ENCODE peak calls at places on chromosomes 16 and 17, in eight cellular contexts. One of them, this sample, is unnamed.

GRCh38 chr16:84406006-84406963 is 37.9 kb downstream of the ATP2C2 start:
- DNase-seq in GM23338: peak; percentile 30
- DNase-seq in endothelial cell of umbilical vein: no peak
- DNase-seq in stomach: no peak
- DNase-seq in upper lobe of left lung: no peak
- DNase-seq in breast epithelium: no peak
- DNase-seq in transverse colon: no peak
- DNase-seq in HCT116: no peak
- DNase-seq in this sample: no peak

GRCh38 chr16:2178321-2179106 is 17.9 kb downstream of the CASKIN1 start:
- DNase-seq in transverse colon: no peak
- DNase-seq in endothelial cell of umbilical vein: peak; percentile 44
- DNase-seq in GM23338: peak; percentile 89
- DNase-seq in HCT116: no peak
- DNase-seq in upper lobe of left lung: no peak
- DNase-seq in breast epithelium: no peak
- DNase-seq in stomach: no peak
- DNase-seq in this sample: no peak

GRCh38 chr16:84478172-84478948 is 26.1 kb downstream of the MEAK7 start:
- DNase-seq in HCT116: no peak
- DNase-seq in GM23338: no peak
- DNase-seq in stomach: peak; percentile 14
- DNase-seq in upper lobe of left lung: peak; percentile 8
- DNase-seq in breast epithelium: no peak
- DNase-seq in transverse colon: no peak
- DNase-seq in endothelial cell of umbilical vein: no peak
- DNase-seq in this sample: peak; percentile 0

GRCh38 chr16:57355898-57356414 is 2.6 kb upstream of the CCL22 start:
- DNase-seq in HCT116: no peak
- DNase-seq in stomach: peak; percentile 4
- DNase-seq in breast epithelium: no peak
- DNase-seq in endothelial cell of umbilical vein: no peak
- DNase-seq in upper lobe of left lung: no peak
- DNase-seq in transverse colon: no peak
- DNase-seq in GM23338: no peak
- DNase-seq in this sample: no peak

GRCh38 chr17:61009619-61010018 is 332.0 kb downstream of the BCAS3 start:
- DNase-seq in endothelial cell of umbilical vein: peak; percentile 9
- DNase-seq in transverse colon: no peak
- DNase-seq in HCT116: no peak
- DNase-seq in GM23338: no peak
- DNase-seq in stomach: no peak
- DNase-seq in upper lobe of left lung: no peak
- DNase-seq in breast epithelium: no peak
- DNase-seq in this sample: no peak

GRCh38 chr17:39151680-39152058 is 232 bp upstream of the PLXDC1 start:
- DNase-seq in breast epithelium: no peak
- DNase-seq in stomach: no peak
- DNase-seq in upper lobe of left lung: no peak
- DNase-seq in GM23338: no peak
- DNase-seq in endothelial cell of umbilical vein: no peak
- DNase-seq in transverse colon: no peak
- DNase-seq in HCT116: no peak
- DNase-seq in this sample: no peak

GRCh38 chr17:75516619-75517276 is 420 bp downstream of the TSEN54 start:
- DNase-seq in GM23338: peak; percentile 46
- DNase-seq in transverse colon: peak; percentile 41
- DNase-seq in breast epithelium: no peak
- DNase-seq in upper lobe of left lung: no peak
- DNase-seq in HCT116: no peak
- DNase-seq in endothelial cell of umbilical vein: no peak
- DNase-seq in stomach: no peak
- DNase-seq in this sample: peak; percentile 29

GRCh38 chr17:56324676-56325075 is 171.4 kb downstream of the ANKFN1 start:
- DNase-seq in transverse colon: no peak
- DNase-seq in GM23338: no peak
- DNase-seq in upper lobe of left lung: no peak
- DNase-seq in breast epithelium: no peak
- DNase-seq in HCT116: no peak
- DNase-seq in stomach: no peak
- DNase-seq in endothelial cell of umbilical vein: no peak
- DNase-seq in this sample: no peak

GRCh38 chr17:33049781-33050414 is 58.3 kb downstream of the SPACA3 start:
- DNase-seq in HCT116: peak; percentile 31
- DNase-seq in GM23338: peak; percentile 78
- DNase-seq in breast epithelium: no peak
- DNase-seq in stomach: peak; percentile 62
- DNase-seq in endothelial cell of umbilical vein: peak; percentile 32
- DNase-seq in upper lobe of left lung: no peak
- DNase-seq in transverse colon: peak; percentile 60
- DNase-seq in this sample: peak; percentile 1

GRCh38 chr17:42748906-42749798 is 4.3 kb upstream of the EZH1 start:
- DNase-seq in endothelial cell of umbilical vein: no peak
- DNase-seq in transverse colon: no peak
- DNase-seq in breast epithelium: no peak
- DNase-seq in upper lobe of left lung: no peak
- DNase-seq in stomach: peak; percentile 31
- DNase-seq in HCT116: no peak
- DNase-seq in GM23338: no peak
- DNase-seq in this sample: no peak

GRCh38 chr17:75511610-75512575 is 3.4 kb downstream of the CASKIN2 start:
- DNase-seq in GM23338: no peak
- DNase-seq in breast epithelium: no peak
- DNase-seq in HCT116: no peak
- DNase-seq in stomach: peak; percentile 87
- DNase-seq in transverse colon: no peak
- DNase-seq in endothelial cell of umbilical vein: no peak
- DNase-seq in upper lobe of left lung: peak; percentile 94
- DNase-seq in this sample: no peak

GRCh38 chr16:85912271-85912974 is 13.5 kb downstream of the IRF8 start:
- DNase-seq in upper lobe of left lung: no peak
- DNase-seq in GM23338: no peak
- DNase-seq in stomach: no peak
- DNase-seq in HCT116: no peak
- DNase-seq in transverse colon: peak; percentile 43
- DNase-seq in endothelial cell of umbilical vein: no peak
- DNase-seq in breast epithelium: no peak
- DNase-seq in this sample: no peak

GRCh38 chr17:42249681-42250446 is 26.3 kb downstream of the STAT5B start:
- DNase-seq in HCT116: no peak
- DNase-seq in GM23338: no peak
- DNase-seq in endothelial cell of umbilical vein: no peak
- DNase-seq in transverse colon: no peak
- DNase-seq in stomach: no peak
- DNase-seq in upper lobe of left lung: no peak
- DNase-seq in breast epithelium: no peak
- DNase-seq in this sample: no peak

GRCh38 chr17:31256936-31257335 is 40.1 kb downstream of the OMG start:
- DNase-seq in GM23338: no peak
- DNase-seq in upper lobe of left lung: no peak
- DNase-seq in breast epithelium: no peak
- DNase-seq in stomach: no peak
- DNase-seq in HCT116: no peak
- DNase-seq in endothelial cell of umbilical vein: peak; percentile 64
- DNase-seq in transverse colon: no peak
- DNase-seq in this sample: no peak

GRCh38 chr16:47056704-47057630 is 83.5 kb upstream of the DNAJA2 start:
- DNase-seq in HCT116: no peak
- DNase-seq in breast epithelium: no peak
- DNase-seq in transverse colon: no peak
- DNase-seq in GM23338: no peak
- DNase-seq in endothelial cell of umbilical vein: no peak
- DNase-seq in stomach: no peak
- DNase-seq in upper lobe of left lung: no peak
- DNase-seq in this sample: no peak

GRCh38 chr17:76737676-76738467 is at the start of gene MFSD11:
- DNase-seq in HCT116: peak; percentile 80
- DNase-seq in GM23338: peak; percentile 96
- DNase-seq in upper lobe of left lung: peak; percentile 93
- DNase-seq in transverse colon: peak; percentile 93
- DNase-seq in endothelial cell of umbilical vein: peak; percentile 96
- DNase-seq in stomach: peak; percentile 91
- DNase-seq in breast epithelium: peak; percentile 88
- DNase-seq in this sample: peak; percentile 94

GRCh38 chr17:41486809-41487530 is 2.7 kb downstream of the KRT36 start:
- DNase-seq in stomach: peak; percentile 49
- DNase-seq in GM23338: peak; percentile 89
- DNase-seq in transverse colon: peak; percentile 68
- DNase-seq in breast epithelium: no peak
- DNase-seq in endothelial cell of umbilical vein: peak; percentile 28
- DNase-seq in upper lobe of left lung: peak; percentile 66
- DNase-seq in HCT116: no peak
- DNase-seq in this sample: no peak

GRCh38 chr16:50538411-50539052 is 9.7 kb upstream of the NKD1 start:
- DNase-seq in transverse colon: no peak
- DNase-seq in breast epithelium: no peak
- DNase-seq in GM23338: no peak
- DNase-seq in upper lobe of left lung: no peak
- DNase-seq in HCT116: no peak
- DNase-seq in stomach: no peak
- DNase-seq in endothelial cell of umbilical vein: no peak
- DNase-seq in this sample: no peak

GRCh38 chr16:55370762-55371482 is 46.9 kb downstream of the IRX6 start:
- DNase-seq in GM23338: peak; percentile 84
- DNase-seq in upper lobe of left lung: peak; percentile 63
- DNase-seq in HCT116: no peak
- DNase-seq in endothelial cell of umbilical vein: no peak
- DNase-seq in stomach: peak; percentile 33
- DNase-seq in breast epithelium: peak; percentile 74
- DNase-seq in transverse colon: peak; percentile 15
- DNase-seq in this sample: no peak

GRCh38 chr17:81840826-81841778 is 6.3 kb upstream of the PPP1R27 start:
- DNase-seq in endothelial cell of umbilical vein: no peak
- DNase-seq in stomach: peak; percentile 66
- DNase-seq in transverse colon: no peak
- DNase-seq in upper lobe of left lung: peak; percentile 53
- DNase-seq in HCT116: no peak
- DNase-seq in breast epithelium: peak; percentile 83
- DNase-seq in GM23338: peak; percentile 37
- DNase-seq in this sample: peak; percentile 87
- TF ChIP-seq POLR2AphosphoS5 in endothelial cell of umbilical vein: no peak
- TF ChIP-seq POLR2AphosphoS5 in stomach: no peak
- TF ChIP-seq POLR2AphosphoS5 in transverse colon: no peak
- TF ChIP-seq POLR2AphosphoS5 in upper lobe of left lung: no peak
- TF ChIP-seq POLR2AphosphoS5 in HCT116: no peak
- TF ChIP-seq POLR2AphosphoS5 in breast epithelium: no peak
- TF ChIP-seq POLR2AphosphoS5 in GM23338: no peak
- TF ChIP-seq POLR2AphosphoS5 in this sample: peak; percentile 88

GRCh38 chr16:12499032-12499735 is 304.5 kb downstream of the CPPED1 start:
- DNase-seq in transverse colon: no peak
- DNase-seq in stomach: no peak
- DNase-seq in breast epithelium: no peak
- DNase-seq in GM23338: no peak
- DNase-seq in upper lobe of left lung: no peak
- DNase-seq in HCT116: no peak
- DNase-seq in endothelial cell of umbilical vein: no peak
- DNase-seq in this sample: no peak
- H3K27ac ChIP-seq in transverse colon: no peak overlapping the region
- H3K27ac ChIP-seq in stomach: no peak overlapping the region
- H3K27ac ChIP-seq in breast epithelium: no peak overlapping the region
- H3K27ac ChIP-seq in GM23338: no peak overlapping the region
- H3K27ac ChIP-seq in upper lobe of left lung: no peak overlapping the region
- H3K27ac ChIP-seq in HCT116: no peak overlapping the region
- H3K27ac ChIP-seq in endothelial cell of umbilical vein: no peak overlapping the region
- H3K27ac ChIP-seq in this sample: no peak overlapping the region

GRCh38 chr16:89733792-89734191 is 12.5 kb downstream of the ZNF276 start:
- DNase-seq in breast epithelium: no peak
- DNase-seq in endothelial cell of umbilical vein: no peak
- DNase-seq in GM23338: no peak
- DNase-seq in transverse colon: no peak
- DNase-seq in HCT116: no peak
- DNase-seq in stomach: no peak
- DNase-seq in upper lobe of left lung: no peak
- DNase-seq in this sample: no peak

GRCh38 chr16:89733322-89733721 is 12.0 kb downstream of the ZNF276 start:
- DNase-seq in stomach: no peak
- DNase-seq in endothelial cell of umbilical vein: no peak
- DNase-seq in breast epithelium: no peak
- DNase-seq in GM23338: no peak
- DNase-seq in HCT116: no peak
- DNase-seq in transverse colon: no peak
- DNase-seq in upper lobe of left lung: no peak
- DNase-seq in this sample: no peak

GRCh38 chr16:89730610-89731234 is 9.4 kb downstream of the ZNF276 start:
- DNase-seq in HCT116: no peak
- DNase-seq in breast epithelium: no peak
- DNase-seq in upper lobe of left lung: no peak
- DNase-seq in GM23338: no peak
- DNase-seq in transverse colon: no peak
- DNase-seq in stomach: no peak
- DNase-seq in endothelial cell of umbilical vein: no peak
- DNase-seq in this sample: no peak

GRCh38 chr16:89732918-89733242 is 11.5 kb downstream of the ZNF276 start:
- DNase-seq in endothelial cell of umbilical vein: no peak
- DNase-seq in breast epithelium: no peak
- DNase-seq in transverse colon: no peak
- DNase-seq in GM23338: no peak
- DNase-seq in HCT116: no peak
- DNase-seq in stomach: no peak
- DNase-seq in upper lobe of left lung: no peak
- DNase-seq in this sample: no peak

GRCh38 chr16:89732142-89732917 is 11.0 kb downstream of the ZNF276 start:
- DNase-seq in GM23338: no peak
- DNase-seq in HCT116: no peak
- DNase-seq in endothelial cell of umbilical vein: no peak
- DNase-seq in stomach: no peak
- DNase-seq in transverse colon: no peak
- DNase-seq in breast epithelium: no peak
- DNase-seq in upper lobe of left lung: no peak
- DNase-seq in this sample: no peak
- TF ChIP-seq POLR2AphosphoS5 in GM23338: peak; percentile 30
- TF ChIP-seq POLR2AphosphoS5 in HCT116: no peak
- TF ChIP-seq POLR2AphosphoS5 in endothelial cell of umbilical vein: no peak
- TF ChIP-seq POLR2AphosphoS5 in stomach: no peak
- TF ChIP-seq POLR2AphosphoS5 in transverse colon: no peak
- TF ChIP-seq POLR2AphosphoS5 in breast epithelium: no peak
- TF ChIP-seq POLR2AphosphoS5 in upper lobe of left lung: no peak
- TF ChIP-seq POLR2AphosphoS5 in this sample: no peak

GRCh38 chr17:35293151-35293837 is 50.4 kb downstream of the SLFN5 start:
- DNase-seq in GM23338: no peak
- DNase-seq in breast epithelium: no peak
- DNase-seq in stomach: no peak
- DNase-seq in upper lobe of left lung: no peak
- DNase-seq in transverse colon: no peak
- DNase-seq in endothelial cell of umbilical vein: no peak
- DNase-seq in HCT116: no peak
- DNase-seq in this sample: no peak

GRCh38 chr17:35297666-35298065 is 54.8 kb downstream of the SLFN5 start:
- DNase-seq in endothelial cell of umbilical vein: no peak
- DNase-seq in upper lobe of left lung: no peak
- DNase-seq in GM23338: no peak
- DNase-seq in HCT116: no peak
- DNase-seq in transverse colon: no peak
- DNase-seq in stomach: no peak
- DNase-seq in breast epithelium: no peak
- DNase-seq in this sample: no peak

GRCh38 chr17:35298639-35299038 is 55.8 kb downstream of the SLFN5 start:
- DNase-seq in stomach: no peak
- DNase-seq in breast epithelium: no peak
- DNase-seq in endothelial cell of umbilical vein: no peak
- DNase-seq in GM23338: no peak
- DNase-seq in transverse colon: no peak
- DNase-seq in HCT116: no peak
- DNase-seq in upper lobe of left lung: no peak
- DNase-seq in this sample: no peak

GRCh38 chr17:35294756-35295155 is 51.9 kb downstream of the SLFN5 start:
- DNase-seq in GM23338: no peak
- DNase-seq in stomach: no peak
- DNase-seq in transverse colon: no peak
- DNase-seq in HCT116: no peak
- DNase-seq in breast epithelium: no peak
- DNase-seq in endothelial cell of umbilical vein: no peak
- DNase-seq in upper lobe of left lung: no peak
- DNase-seq in this sample: no peak

GRCh38 chr17:35295686-35296085 is 52.8 kb downstream of the SLFN5 start:
- DNase-seq in GM23338: no peak
- DNase-seq in HCT116: no peak
- DNase-seq in endothelial cell of umbilical vein: peak; percentile 21
- DNase-seq in transverse colon: no peak
- DNase-seq in stomach: no peak
- DNase-seq in breast epithelium: no peak
- DNase-seq in upper lobe of left lung: no peak
- DNase-seq in this sample: no peak
- H3K27ac ChIP-seq in GM23338: no peak overlapping the region
- H3K27ac ChIP-seq in HCT116: no peak overlapping the region
- H3K27ac ChIP-seq in endothelial cell of umbilical vein: no peak overlapping the region
- H3K27ac ChIP-seq in transverse colon: no peak overlapping the region
- H3K27ac ChIP-seq in stomach: no peak overlapping the region
- H3K27ac ChIP-seq in breast epithelium: no peak overlapping the region
- H3K27ac ChIP-seq in upper lobe of left lung: no peak overlapping the region
- H3K27ac ChIP-seq in this sample: no peak overlapping the region